ENCODE peak calls at places on chromosomes 4 and X, in six cellular contexts. One of them, this sample, is unnamed.

GRCh38 chr4:166816901-166817300 is 417.4 kb downstream of the SPOCK3 start:
- DNase-seq in fibroblast of lung: peak
- DNase-seq in mesendoderm: no peak
- DNase-seq in colonic mucosa: peak
- DNase-seq in neuronal stem cell: no peak
- DNase-seq in endothelial cell of umbilical vein: no peak
- DNase-seq in this sample: no peak

GRCh38 chr4:151031831-151032605 is 16.9 kb upstream of the LRBA start:
- DNase-seq in fibroblast of lung: peak
- DNase-seq in mesendoderm: no peak
- DNase-seq in colonic mucosa: no peak
- DNase-seq in neuronal stem cell: no peak
- DNase-seq in endothelial cell of umbilical vein: peak
- DNase-seq in this sample: no peak

GRCh38 chrX:45842916-45843315 is 642.2 kb upstream of the DIPK2B start:
- DNase-seq in fibroblast of lung: peak
- DNase-seq in mesendoderm: no peak
- DNase-seq in colonic mucosa: no peak
- DNase-seq in neuronal stem cell: no peak
- DNase-seq in endothelial cell of umbilical vein: peak
- DNase-seq in this sample: no peak

GRCh38 chr4:20253799-20254409 is 2.2 kb downstream of the SLIT2 start:
- DNase-seq in fibroblast of lung: peak
- DNase-seq in mesendoderm: peak
- DNase-seq in colonic mucosa: no peak
- DNase-seq in neuronal stem cell: peak
- DNase-seq in endothelial cell of umbilical vein: peak
- DNase-seq in this sample: peak

GRCh38 chr4:111464251-111465045 is 680.8 kb upstream of the FAM241A start:
- DNase-seq in fibroblast of lung: no peak
- DNase-seq in mesendoderm: no peak
- DNase-seq in colonic mucosa: no peak
- DNase-seq in neuronal stem cell: no peak
- DNase-seq in endothelial cell of umbilical vein: no peak
- DNase-seq in this sample: no peak

GRCh38 chrX:120302434-120302833 is 8.8 kb downstream of the TMEM255A start:
- DNase-seq in fibroblast of lung: no peak
- DNase-seq in mesendoderm: peak
- DNase-seq in colonic mucosa: peak
- DNase-seq in neuronal stem cell: no peak
- DNase-seq in endothelial cell of umbilical vein: no peak
- DNase-seq in this sample: no peak

GRCh38 chrX:139025822-139026221 is 314.3 kb upstream of the FGF13 start:
- DNase-seq in fibroblast of lung: no peak
- DNase-seq in mesendoderm: no peak
- DNase-seq in colonic mucosa: no peak
- DNase-seq in neuronal stem cell: no peak
- DNase-seq in endothelial cell of umbilical vein: no peak
- DNase-seq in this sample: no peak

GRCh38 chrX:101491943-101492342 is 6.7 kb downstream of the ARMCX4 start:
- DNase-seq in fibroblast of lung: no peak
- DNase-seq in mesendoderm: no peak
- DNase-seq in colonic mucosa: no peak
- DNase-seq in neuronal stem cell: no peak
- DNase-seq in endothelial cell of umbilical vein: no peak
- DNase-seq in this sample: no peak

GRCh38 chr4:56038763-56039162 is 90.0 kb downstream of the CEP135 start:
- DNase-seq in fibroblast of lung: no peak
- DNase-seq in mesendoderm: no peak
- DNase-seq in colonic mucosa: no peak
- DNase-seq in neuronal stem cell: no peak
- DNase-seq in endothelial cell of umbilical vein: no peak
- DNase-seq in this sample: no peak

GRCh38 chr4:159606835-159607234 is 504.0 kb downstream of the RAPGEF2 start:
- DNase-seq in fibroblast of lung: peak
- DNase-seq in mesendoderm: no peak
- DNase-seq in colonic mucosa: no peak
- DNase-seq in neuronal stem cell: no peak
- DNase-seq in endothelial cell of umbilical vein: no peak
- DNase-seq in this sample: no peak

GRCh38 chr4:159607824-159608223 is 504.9 kb downstream of the RAPGEF2 start:
- DNase-seq in fibroblast of lung: peak
- DNase-seq in mesendoderm: peak
- DNase-seq in colonic mucosa: no peak
- DNase-seq in neuronal stem cell: peak
- DNase-seq in endothelial cell of umbilical vein: no peak
- DNase-seq in this sample: no peak

GRCh38 chr4:159608434-159608833 is 505.6 kb downstream of the RAPGEF2 start:
- DNase-seq in fibroblast of lung: peak
- DNase-seq in mesendoderm: no peak
- DNase-seq in colonic mucosa: no peak
- DNase-seq in neuronal stem cell: no peak
- DNase-seq in endothelial cell of umbilical vein: no peak
- DNase-seq in this sample: no peak
- H3K9ac ChIP-seq in fibroblast of lung: no peak
- H3K9ac ChIP-seq in mesendoderm: no peak
- H3K9ac ChIP-seq in colonic mucosa: no peak
- H3K9ac ChIP-seq in neuronal stem cell: no peak
- H3K9ac ChIP-seq in endothelial cell of umbilical vein: no peak
- H3K9ac ChIP-seq in this sample: no peak

DNA sequence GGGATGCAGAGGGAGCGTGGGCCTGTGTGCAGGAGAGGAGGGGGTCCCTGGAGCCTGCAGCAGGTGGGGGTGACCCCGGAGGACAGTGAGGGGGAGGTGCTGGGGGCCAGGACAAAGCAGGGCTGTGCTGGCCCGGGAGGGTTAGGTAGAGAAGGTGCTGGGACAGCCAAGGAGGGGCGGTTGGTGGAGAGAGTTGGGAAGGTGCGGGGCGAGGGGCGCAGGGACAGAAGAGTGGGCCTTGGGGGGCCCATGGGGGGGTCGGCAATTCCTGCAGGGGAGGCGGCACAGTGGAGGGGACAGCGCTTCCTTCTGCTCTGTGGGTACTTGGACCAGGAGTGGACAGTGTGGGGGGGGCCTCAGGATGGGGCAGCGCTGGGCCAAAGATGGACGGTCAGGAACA is 32.5 kb downstream of the LRPAP1 start:
- DNase-seq in fibroblast of lung: no peak
- DNase-seq in mesendoderm: no peak
- DNase-seq in colonic mucosa: no peak
- DNase-seq in neuronal stem cell: no peak
- DNase-seq in endothelial cell of umbilical vein: no peak
- DNase-seq in this sample: no peak
- H3K27ac ChIP-seq in fibroblast of lung: no peak
- H3K27ac ChIP-seq in mesendoderm: no peak
- H3K27ac ChIP-seq in colonic mucosa: no peak
- H3K27ac ChIP-seq in neuronal stem cell: no peak
- H3K27ac ChIP-seq in endothelial cell of umbilical vein: no peak
- H3K27ac ChIP-seq in this sample: no peak

GRCh38 chrX:153495903-153496629 is 1.3 kb downstream of the BGN start:
- DNase-seq in fibroblast of lung: no peak
- DNase-seq in mesendoderm: no peak
- DNase-seq in colonic mucosa: no peak
- DNase-seq in neuronal stem cell: no peak
- DNase-seq in endothelial cell of umbilical vein: no peak
- DNase-seq in this sample: no peak
- H3K4me3 ChIP-seq in fibroblast of lung: peak
- H3K4me3 ChIP-seq in mesendoderm: no peak
- H3K4me3 ChIP-seq in colonic mucosa: no peak
- H3K4me3 ChIP-seq in neuronal stem cell: no peak
- H3K4me3 ChIP-seq in endothelial cell of umbilical vein: peak
- H3K4me3 ChIP-seq in this sample: peak

GRCh38 chr4:175770555-175770954 is 41.5 kb downstream of the GPM6A start:
- DNase-seq in fibroblast of lung: no peak
- DNase-seq in mesendoderm: no peak
- DNase-seq in colonic mucosa: no peak
- DNase-seq in neuronal stem cell: no peak
- DNase-seq in endothelial cell of umbilical vein: no peak
- DNase-seq in this sample: no peak
- H3K9ac ChIP-seq in fibroblast of lung: no peak
- H3K9ac ChIP-seq in mesendoderm: no peak
- H3K9ac ChIP-seq in colonic mucosa: no peak
- H3K9ac ChIP-seq in neuronal stem cell: no peak
- H3K9ac ChIP-seq in endothelial cell of umbilical vein: no peak
- H3K9ac ChIP-seq in this sample: no peak

GRCh38 chr4:89307185-89307445 is 485 bp downstream of the GPRIN3 start:
- DNase-seq in fibroblast of lung: no peak
- DNase-seq in mesendoderm: no peak
- DNase-seq in colonic mucosa: no peak
- DNase-seq in neuronal stem cell: no peak
- DNase-seq in endothelial cell of umbilical vein: no peak
- DNase-seq in this sample: no peak

GRCh38 chr4:89306486-89307184 is 965 bp downstream of the GPRIN3 start:
- DNase-seq in fibroblast of lung: no peak
- DNase-seq in mesendoderm: no peak
- DNase-seq in colonic mucosa: peak
- DNase-seq in neuronal stem cell: no peak
- DNase-seq in endothelial cell of umbilical vein: no peak
- DNase-seq in this sample: no peak

GRCh38 chr4:89308161-89308500 is 531 bp upstream of the GPRIN3 start:
- DNase-seq in fibroblast of lung: peak
- DNase-seq in mesendoderm: no peak
- DNase-seq in colonic mucosa: no peak
- DNase-seq in neuronal stem cell: no peak
- DNase-seq in endothelial cell of umbilical vein: no peak
- DNase-seq in this sample: no peak

GRCh38 chr4:89305712-89306437 is 1.7 kb downstream of the GPRIN3 start:
- DNase-seq in fibroblast of lung: peak
- DNase-seq in mesendoderm: no peak
- DNase-seq in colonic mucosa: peak
- DNase-seq in neuronal stem cell: no peak
- DNase-seq in endothelial cell of umbilical vein: peak
- DNase-seq in this sample: no peak

GRCh38 chr4:89307446-89308160 is at the start of gene GPRIN3:
- DNase-seq in fibroblast of lung: peak
- DNase-seq in mesendoderm: peak
- DNase-seq in colonic mucosa: peak
- DNase-seq in neuronal stem cell: peak
- DNase-seq in endothelial cell of umbilical vein: peak
- DNase-seq in this sample: peak
- H3K27ac ChIP-seq in fibroblast of lung: no peak
- H3K27ac ChIP-seq in mesendoderm: peak
- H3K27ac ChIP-seq in colonic mucosa: peak
- H3K27ac ChIP-seq in neuronal stem cell: no peak
- H3K27ac ChIP-seq in endothelial cell of umbilical vein: no peak
- H3K27ac ChIP-seq in this sample: peak

This sample was measured in kidney.